ENCODE peak calls at places on chromosome 20, in four cellular contexts. M is astrocyte of the spinal cord, H is AG10803, W is foreskin fibroblast. Z is an unnamed sample.

GRCh38 chr20:32206383-32207210 is 946 bp downstream of the PLAGL2 start:
- DNase-seq in M (no peak), H (no peak), W (no peak), Z (peak)

GRCh38 chr20:59084041-59084841 is 41.7 kb upstream of the PRELID3B start:
- DNase-seq in M (no peak), H (no peak), W (no peak), Z (no peak)

GRCh38 chr20:57250607-57251343 is 15.7 kb downstream of the BMP7 start:
- DNase-seq in M (no peak), H (no peak), W (no peak), Z (peak)

GRCh38 chr20:63705232-63706026 is 2.3 kb downstream of the ARFRP1 start:
- DNase-seq in M (no peak), H (no peak), W (no peak), Z (no peak)

GRCh38 chr20:38153011-38153329 is 12.1 kb downstream of the TGM2 start:
- DNase-seq in M (no peak), H (no peak), W (no peak), Z (no peak)

GRCh38 chr20:51631011-51631950 is 88.8 kb upstream of the NFATC2 start:
- DNase-seq in M (peak), H (peak), W (peak), Z (no peak)

GRCh38 chr20:32674362-32674789 is 635 bp upstream of the C20orf203 start:
- DNase-seq in M (peak), H (peak), W (peak), Z (peak)

GRCh38 chr20:23047001-23047737 is 2.3 kb downstream of the THBD start:
- DNase-seq in M (no peak), H (no peak), W (no peak), Z (no peak)

GRCh38 chr20:13009682-13010406 is 1.1 kb downstream of the SPTLC3 start:
- DNase-seq in M (peak), H (peak), W (peak), Z (peak)

GRCh38 chr20:13012886-13013285 is 4.1 kb downstream of the SPTLC3 start:
- DNase-seq in M (no peak), H (no peak), W (no peak), Z (no peak)

GRCh38 chr20:13007596-13007995 is 1.2 kb upstream of the SPTLC3 start:
- DNase-seq in M (no peak), H (no peak), W (no peak), Z (no peak)

GRCh38 chr20:13006825-13007224 is 1.9 kb upstream of the SPTLC3 start:
- DNase-seq in M (peak), H (peak), W (peak), Z (no peak)

GRCh38 chr20:13008761-13009681 is at the start of gene SPTLC3:
- DNase-seq in M (peak), H (peak), W (peak), Z (peak)
- H3K4me3 ChIP-seq in M (peak), H (peak), W (peak), Z (no peak)

DNA sequence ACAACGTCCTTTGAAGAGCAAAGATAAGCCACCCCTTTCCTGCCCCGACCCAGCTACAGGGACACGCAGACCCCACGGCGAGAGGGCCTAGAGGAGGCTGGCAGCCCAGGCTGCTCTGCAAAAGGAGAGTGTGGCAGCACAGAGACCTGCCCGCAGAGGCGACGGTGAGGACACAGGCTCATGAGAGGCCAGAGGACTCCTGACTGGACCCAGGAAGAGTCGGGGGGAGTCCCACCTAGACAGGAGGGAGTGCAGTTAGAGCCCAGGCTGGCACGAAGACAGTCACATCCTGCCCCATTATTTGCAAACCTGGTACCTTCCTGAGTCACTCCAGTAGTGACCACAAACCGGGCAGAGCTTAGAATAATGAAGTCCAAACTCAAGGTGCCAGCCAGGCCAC is 227.7 kb upstream of the CDH4 start:
- DNase-seq in M (no peak), H (no peak), W (no peak), Z (no peak)
- H3K4me3 ChIP-seq in M (no peak), H (no peak), W (no peak), Z (no peak)

GRCh38 chr20:17964073-17964472 is 4.5 kb downstream of the SNX5 start:
- DNase-seq in M (no peak), H (no peak), W (no peak), Z (no peak)

GRCh38 chr20:17966432-17967312 is 1.9 kb downstream of the SNX5 start:
- DNase-seq in M (peak), H (peak), W (no peak), Z (peak)

GRCh38 chr20:17963114-17963897 is 5.3 kb downstream of the SNX5 start:
- DNase-seq in M (no peak), H (no peak), W (no peak), Z (no peak)

GRCh38 chr20:17965042-17965697 is 3.4 kb downstream of the SNX5 start:
- DNase-seq in M (no peak), H (no peak), W (no peak), Z (no peak)

DNA sequence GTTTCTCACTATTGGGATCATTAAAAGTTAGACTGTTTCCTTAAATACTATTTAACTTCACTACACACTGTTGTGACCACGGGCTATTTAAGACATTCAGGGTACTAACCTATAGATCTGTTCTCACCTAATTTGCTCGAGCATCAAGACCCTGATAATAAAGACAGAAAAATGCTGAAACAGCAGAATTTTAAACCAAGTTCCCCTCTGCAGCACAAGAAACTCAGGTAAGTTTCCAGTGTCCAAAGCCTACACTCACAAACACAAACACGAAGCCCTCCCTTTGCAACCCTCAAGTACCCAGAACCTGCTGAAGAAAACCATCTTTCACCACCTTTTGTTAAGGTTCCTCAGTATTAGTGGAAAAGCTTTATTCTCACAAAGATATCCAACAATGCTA is 4.0 kb downstream of the SNX5 start:
- DNase-seq in M (no peak), H (no peak), W (no peak), Z (no peak)
- H3K4me3 ChIP-seq in M (no peak), H (no peak), W (no peak), Z (peak)

GRCh38 chr20:61997891-61998290 is 67.8 kb downstream of the TAF4 start:
- DNase-seq in M (no peak), H (no peak), W (no peak), Z (no peak)
- H3K4me3 ChIP-seq in M (no peak), H (no peak), W (no peak), Z (no peak)

DNA sequence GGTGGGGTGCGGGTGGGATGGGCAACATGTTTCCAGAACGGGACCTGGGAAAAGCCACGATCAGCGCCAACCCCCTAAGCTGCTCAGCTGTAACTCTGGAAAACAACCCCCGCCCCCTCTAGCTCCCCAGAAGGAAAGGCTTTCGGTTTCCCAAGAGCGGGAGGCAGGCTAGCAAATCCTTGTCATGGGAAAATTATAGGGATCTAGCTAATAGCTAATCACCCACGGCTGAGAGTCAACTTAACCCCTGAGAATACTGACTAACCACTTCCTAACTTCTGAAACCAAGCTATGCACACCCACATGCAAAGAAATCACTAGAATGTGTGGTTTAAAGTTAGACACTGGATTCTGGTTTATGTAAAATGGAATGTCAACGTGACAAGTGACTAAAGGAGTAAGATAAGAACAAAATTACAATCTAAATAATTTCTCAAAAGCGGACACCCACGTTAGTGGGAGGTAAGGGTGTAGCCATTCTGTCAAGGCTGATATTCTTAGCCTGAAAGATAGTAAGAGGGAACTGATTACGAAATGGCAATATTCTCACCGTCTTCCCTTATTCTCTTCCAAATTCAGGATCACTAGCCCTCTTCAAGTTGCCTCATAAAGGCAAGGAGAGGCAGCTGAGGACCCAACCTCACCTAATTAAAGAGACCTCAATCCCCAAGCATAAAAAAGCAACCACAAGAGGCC is 20.1 kb downstream of the JAG1 start:
- DNase-seq in M (peak), H (peak), W (peak), Z (no peak)
- H3K4me3 ChIP-seq in M (no peak), H (peak), W (no peak), Z (no peak)

GRCh38 chr20:47875302-47876025 is 90.2 kb upstream of the SULF2 start:
- DNase-seq in M (no peak), H (peak), W (no peak), Z (no peak)
- H3K4me3 ChIP-seq in M (no peak), H (no peak), W (no peak), Z (no peak)

GRCh38 chr20:44580581-44581268 is 1.7 kb upstream of the PKIG start:
- DNase-seq in M (no peak), H (no peak), W (no peak), Z (no peak)

GRCh38 chr20:44579313-44580090 is 2.9 kb upstream of the PKIG start:
- DNase-seq in M (no peak), H (no peak), W (no peak), Z (peak)

GRCh38 chr20:44582321-44583025 is at the start of gene PKIG:
- DNase-seq in M (peak), H (peak), W (peak), Z (peak)

GRCh38 chr20:44583179-44583578 is 800 bp downstream of the PKIG start:
- DNase-seq in M (no peak), H (no peak), W (no peak), Z (no peak)

DNA sequence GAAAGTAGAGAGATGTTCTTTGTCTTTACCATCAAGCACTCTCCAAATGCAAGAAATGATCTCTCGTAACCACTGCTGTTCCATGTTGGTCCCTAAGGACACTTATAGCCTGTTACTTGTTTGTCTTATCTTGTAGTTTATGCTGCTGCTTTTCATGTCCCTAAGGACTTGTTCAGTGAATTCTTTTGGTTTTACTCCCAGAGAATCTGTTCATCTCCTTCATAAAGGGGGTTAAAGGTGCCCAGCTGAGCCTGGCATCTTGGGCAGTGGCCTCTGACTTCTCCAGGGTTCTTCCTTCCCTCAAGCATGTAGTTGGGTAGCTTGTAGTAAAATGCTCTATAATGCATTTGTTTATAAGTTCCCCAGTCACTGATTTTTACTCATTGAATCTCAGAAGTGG is 864 bp upstream of the PKIG start:
- DNase-seq in M (no peak), H (no peak), W (no peak), Z (no peak)
- H3K4me3 ChIP-seq in M (no peak), H (no peak), W (no peak), Z (peak)

DNA sequence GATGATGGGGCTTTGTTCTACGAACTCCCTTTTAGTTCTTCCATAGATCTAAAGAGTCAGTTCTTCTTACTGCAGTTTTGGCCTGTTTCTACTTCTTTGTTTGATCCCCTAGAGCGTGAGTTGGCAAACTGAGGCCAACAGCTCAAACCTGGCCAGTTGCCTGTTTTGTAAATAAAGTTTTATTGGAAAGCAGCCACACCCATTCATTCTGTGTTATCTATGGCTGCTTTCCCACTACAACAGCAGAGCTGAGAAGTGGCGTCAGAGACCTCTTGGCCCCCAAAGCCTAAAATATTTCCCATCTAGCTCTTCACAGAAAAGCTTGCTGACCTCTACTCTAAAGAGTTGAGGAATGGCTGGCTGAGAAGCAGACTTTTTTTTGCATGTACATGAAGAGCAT is 52.2 kb downstream of the EYA2 start:
- DNase-seq in M (peak), H (no peak), W (no peak), Z (no peak)
- H3K4me3 ChIP-seq in M (no peak), H (no peak), W (no peak), Z (no peak)